ENCODE peak calls at places on chromosomes 6 and 20, in six cellular contexts. P, F, M, T, E and L are unnamed samples.

GRCh38 chr20:63309261-63310071 is 16.5 kb downstream of the COL20A1 start:
- DNase-seq in P (peak), F (peak), M (peak), T (no peak), E (peak), L (no peak)

GRCh38 chr6:19558934-19559333 is 278.2 kb upstream of the ID4 start:
- DNase-seq in P (no peak), F (no peak), M (no peak), T (no peak), E (no peak), L (no peak)

GRCh38 chr20:53162251-53162835 is 190.2 kb downstream of the TSHZ2 start:
- DNase-seq in P (peak), F (peak), M (peak), T (no peak), E (peak), L (peak)

GRCh38 chr6:161406633-161407032 is 132.8 kb upstream of the AGPAT4 start:
- DNase-seq in P (peak), F (peak), M (no peak), T (no peak), E (no peak), L (no peak)

GRCh38 chr6:114364295-114364694 is 21.5 kb upstream of the HS3ST5 start:
- DNase-seq in P (no peak), F (no peak), M (no peak), T (no peak), E (no peak), L (no peak)

GRCh38 chr6:140475086-140475485 is 1100.6 kb upstream of the CITED2 start:
- DNase-seq in P (no peak), F (no peak), M (no peak), T (no peak), E (no peak), L (no peak)

GRCh38 chr6:41712651-41713103 is 22.7 kb downstream of the TFEB start:
- DNase-seq in P (peak), F (no peak), M (no peak), T (no peak), E (no peak), L (peak)

GRCh38 chr6:105800398-105800797 is 285.7 kb upstream of the PRDM1 start:
- DNase-seq in P (no peak), F (no peak), M (no peak), T (no peak), E (no peak), L (no peak)

GRCh38 chr20:13995841-13996240 is 525 bp downstream of the MACROD2 start:
- DNase-seq in P (peak), F (no peak), M (peak), T (no peak), E (peak), L (peak)

GRCh38 chr6:125812394-125813231 is 21.9 kb downstream of the NCOA7 start:
- DNase-seq in P (peak), F (peak), M (no peak), T (peak), E (no peak), L (no peak)

GRCh38 chr20:370977-371754 is 9.4 kb upstream of the TRIB3 start:
- DNase-seq in P (no peak), F (no peak), M (no peak), T (no peak), E (no peak), L (no peak)

GRCh38 chr6:88380083-88380482 is 213.9 kb upstream of the CNR1 start:
- DNase-seq in P (peak), F (peak), M (no peak), T (peak), E (no peak), L (peak)

GRCh38 chr6:161168281-161168891 is 105.5 kb downstream of the AGPAT4 start:
- DNase-seq in P (peak), F (peak), M (no peak), T (no peak), E (no peak), L (no peak)

GRCh38 chr20:4740774-4741431 is 19.2 kb downstream of the PRND start:
- DNase-seq in P (peak), F (peak), M (no peak), T (no peak), E (peak), L (no peak)

GRCh38 chr6:37454420-37455125 is 21.6 kb downstream of the CMTR1 start:
- DNase-seq in P (peak), F (no peak), M (no peak), T (peak), E (no peak), L (no peak)